ENCODE peak calls at places on chromosomes 2 and 18, in six cellular contexts. X is epithelial cell of esophagus; G is endothelial cell; Q is KBM-7; U is stimulated activated CD4-positive, alpha-beta T cell treated with anti-CD3 and anti-CD28 coated beads, Interleukin-2, amount 100 ng/mL, for 48 hours; Y is activated CD4-positive, alpha-beta T cell treated with anti-CD3 and anti-CD28 coated beads, Interleukin-2, amount 50 U/mL, for 4 hours. V is an unnamed sample.

GRCh38 chr2:26429779-26430654 is 28.3 kb downstream of the DRC1 start:
- DNase-seq in X (peak), G (no peak), Q (no peak), U (no peak), Y (no peak), V (peak)

GRCh38 chr2:229531594-229531993 is 182.8 kb downstream of the DNER start:
- DNase-seq in X (no peak), G (no peak), Q (no peak), U (no peak), Y (no peak), V (no peak)

GRCh38 chr18:3452750-3453539 is 3.0 kb downstream of the TGIF1 start:
- DNase-seq in X (peak), G (peak), Q (no peak), U (no peak), Y (no peak), V (peak)

GRCh38 chr2:30305235-30305634 is 73.9 kb downstream of the LBH start:
- DNase-seq in X (peak), G (no peak), Q (no peak), U (no peak), Y (no peak), V (peak)

GRCh38 chr2:224775638-224776037 is 59.5 kb upstream of the CCDC195 start:
- DNase-seq in X (no peak), G (no peak), Q (no peak), U (no peak), Y (no peak), V (no peak)

GRCh38 chr2:68278169-68278568 is 25.8 kb upstream of the PPP3R1 start:
- DNase-seq in X (peak), G (no peak), Q (no peak), U (no peak), Y (no peak), V (no peak)

GRCh38 chr18:50629148-50629631 is 69.3 kb downstream of the MAPK4 start:
- DNase-seq in X (peak), G (no peak), Q (no peak), U (no peak), Y (no peak), V (no peak)

GRCh38 chr2:69589973-69590652 is 53.4 kb downstream of the AAK1 start:
- DNase-seq in X (no peak), G (no peak), Q (no peak), U (no peak), Y (no peak), V (no peak)

GRCh38 chr2:147348886-147349285 is 495.9 kb upstream of the ACVR2A start:
- DNase-seq in X (no peak), G (no peak), Q (no peak), U (no peak), Y (no peak), V (no peak)

GRCh38 chr18:42614619-42615293 is 500.7 kb downstream of the RIT2 start:
- DNase-seq in X (no peak), G (no peak), Q (no peak), U (no peak), Y (no peak), V (no peak)

GRCh38 chr2:64649626-64650025 is 4.1 kb downstream of the SERTAD2 start:
- DNase-seq in X (peak), G (no peak), Q (no peak), U (no peak), Y (no peak), V (no peak)